ENCODE peak calls at places on chromosomes 3 and 15, in six cellular contexts. P is NCI-H1092; W is GM20000; H is kidney tubule cell; S is effector CD4-positive, alpha-beta T cell; U is HTR-8/SVneo. Q is an unnamed sample.

GRCh38 chr3:194738254-194739093 is 52.8 kb downstream of the FAM43A start:
- DNase-seq in P (peak; percentile 66), W (no peak), H (peak; percentile 80), S (no peak), U (no peak), Q (no peak)

GRCh38 chr15:31478781-31479221 is 152.2 kb downstream of the KLF13 start:
- DNase-seq in P (no peak), W (no peak), H (no peak), S (no peak), U (no peak), Q (no peak)

GRCh38 chr3:75042941-75043340 is 428.5 kb upstream of the CNTN3 start:
- DNase-seq in P (no peak), W (no peak), H (no peak), S (no peak), U (no peak), Q (no peak)

GRCh38 chr15:35693286-35693685 is 147.3 kb upstream of the DPH6 start:
- DNase-seq in P (no peak), W (no peak), H (no peak), S (no peak), U (no peak), Q (no peak)

GRCh38 chr3:100556656-100557310 is 52.6 kb upstream of the ADGRG7 start:
- DNase-seq in P (no peak), W (no peak), H (no peak), S (no peak), U (no peak), Q (no peak)

GRCh38 chr3:183824761-183825379 is 507 bp downstream of the MAP6D1 start:
- DNase-seq in P (no peak), W (peak; percentile 63), H (peak; percentile 23), S (no peak), U (peak; percentile 37), Q (no peak)

GRCh38 chr3:55860040-55860439 is 372.9 kb upstream of the WNT5A start:
- DNase-seq in P (peak; percentile 10), W (no peak), H (no peak), S (no peak), U (no peak), Q (no peak)

GRCh38 chr3:105938826-105939225 is 70.0 kb upstream of the CBLB start:
- DNase-seq in P (no peak), W (no peak), H (no peak), S (no peak), U (no peak), Q (no peak)

GRCh38 chr3:12436514-12437222 is 47.6 kb upstream of the TSEN2 start:
- DNase-seq in P (no peak), W (no peak), H (no peak), S (no peak), U (no peak), Q (no peak)

GRCh38 chr15:40493089-40493840 is 22.5 kb downstream of the CHST14 start:
- DNase-seq in P (no peak), W (no peak), H (peak; percentile 54), S (peak; percentile 29), U (no peak), Q (peak; percentile 36)

GRCh38 chr15:59555696-59556095 is 55.9 kb upstream of the GCNT3 start:
- DNase-seq in P (no peak), W (no peak), H (peak; percentile 58), S (no peak), U (no peak), Q (no peak)

GRCh38 chr15:41284425-41285177 is 47.8 kb downstream of the OIP5 start:
- DNase-seq in P (no peak), W (no peak), H (peak; percentile 13), S (no peak), U (no peak), Q (peak; percentile 17)

GRCh38 chr3:58640700-58641372 is 25.7 kb downstream of the FAM3D start:
- DNase-seq in P (peak; percentile 55), W (peak; percentile 78), H (peak; percentile 82), S (peak; percentile 7), U (peak; percentile 90), Q (peak; percentile 24)

Q was measured in foreskin melanocyte.